ENCODE peak calls at places on chromosomes 1 and 21, in four cellular contexts. M is stimulated activated CD4-positive, alpha-beta T cell treated with anti-CD3 and anti-CD28 coated beads, Interleukin-4, amount 100 ng/mL, for 48 hours; W is NCI-H524 treated with DMSO at 0.1 percent for 48 hours; E is COLO829. K is an unnamed sample.

GRCh38 chr1:42480921-42481320 is 17.8 kb downstream of the CCDC30 start:
- DNase-seq in W (no peak), M (no peak), E (no peak), K (no peak)

GRCh38 chr1:207579436-207579799 is 65.5 kb upstream of the CR1L start:
- DNase-seq in M (peak), E (peak), W (no peak), K (peak)

GRCh38 chr1:12371053-12371452 is 141.2 kb downstream of the VPS13D start:
- DNase-seq in E (no peak), W (no peak), M (no peak), K (no peak)

GRCh38 chr1:118298397-118298796 is 113.4 kb upstream of the SPAG17 start:
- DNase-seq in M (no peak), E (peak), W (no peak), K (no peak)

GRCh38 chr1:54546651-54547348 is 1.2 kb upstream of the ACOT11 start:
- DNase-seq in W (no peak), M (no peak), E (no peak), K (no peak)

GRCh38 chr1:65423884-65424655 is 3.6 kb downstream of the LEPR start:
- DNase-seq in E (no peak), M (no peak), W (no peak), K (no peak)

GRCh38 chr1:179883040-179883501 is 986 bp downstream of the TOR1AIP1 start:
- DNase-seq in E (no peak), W (no peak), M (no peak), K (no peak)

GRCh38 chr1:205811660-205812059 is 1.3 kb downstream of the SLC41A1 start:
- DNase-seq in W (no peak), E (no peak), M (no peak), K (no peak)

GRCh38 chr1:28370220-28371010 is 875 bp downstream of the PHACTR4 start:
- DNase-seq in W (no peak), M (peak), E (peak), K (peak)

GRCh38 chr1:53576381-53576801 is 117.2 kb downstream of the DMRTB1 start:
- DNase-seq in W (no peak), E (no peak), M (no peak), K (no peak)

GRCh38 chr1:203305809-203306088 is 430 bp downstream of the BTG2 start:
- DNase-seq in W (no peak), E (no peak), M (no peak), K (no peak)

GRCh38 chr1:26530898-26531598 is 1.5 kb downstream of the RPS6KA1 start:
- DNase-seq in M (no peak), W (no peak), E (no peak), K (no peak)

GRCh38 chr1:32111789-32112188 is 3.9 kb downstream of the KPNA6 start:
- DNase-seq in W (no peak), E (no peak), M (no peak), K (no peak)

GRCh38 chr1:235421751-235422150 is 54.5 kb downstream of the TBCE start:
- DNase-seq in W (no peak), E (no peak), M (no peak), K (no peak)

GRCh38 chr1:43288058-43288784 is 2.8 kb upstream of the C1orf210 start:
- DNase-seq in E (no peak), W (peak), M (no peak), K (no peak)

GRCh38 chr1:180962178-180962577 is 49.5 kb downstream of the KIAA1614 start:
- DNase-seq in M (no peak), W (no peak), E (peak), K (no peak)

GRCh38 chr1:183600136-183600535 is 9.9 kb upstream of the NCF2 start:
- DNase-seq in M (no peak), W (no peak), E (no peak), K (no peak)

GRCh38 chr1:38727629-38728175 is 131.9 kb downstream of the RRAGC start:
- DNase-seq in E (no peak), M (no peak), W (no peak), K (no peak)

GRCh38 chr21:16969636-16970035 is 543.2 kb upstream of the CXADR start:
- DNase-seq in E (no peak), M (no peak), W (no peak), K (no peak)

GRCh38 chr1:25661043-25661807 is 44.6 kb downstream of the MAN1C1 start:
- DNase-seq in M (no peak), E (no peak), W (no peak), K (no peak)

GRCh38 chr1:207649865-207650580 is 5.1 kb downstream of the CR1L start:
- DNase-seq in W (no peak), M (no peak), E (no peak), K (no peak)

GRCh38 chr1:53893999-53894636 is at the start of gene DIO1:
- DNase-seq in W (no peak), M (no peak), E (no peak), K (no peak)